ENCODE peak calls at places on chromosome 1, in ten cellular contexts. G is fibroblast of lung, Y is pancreas, B is astrocyte, E is upper lobe of right lung, D is left ventricle myocardium inferior, J is neuronal stem cell, W is A549, L is H9, R is aorta. F is an unnamed sample.

GRCh38 chr1:40633563-40634376 is 31.7 kb downstream of the RIMS3 start:
- DNase-seq in L (no peak), D (peak; percentile 45), J (no peak), G (no peak), B (no peak), E (peak; percentile 55), W (no peak), Y (no peak), R (no peak), F (no peak)

GRCh38 chr1:30754684-30755171 is 2.8 kb downstream of the LAPTM5 start:
- DNase-seq in Y (no peak), E (no peak), R (no peak), D (no peak), L (no peak), B (no peak), G (no peak), J (no peak), W (no peak), F (no peak)

GRCh38 chr1:40096646-40096976 is 441 bp downstream of the PPT1 start:
- DNase-seq in R (no peak), G (no peak), B (no peak), W (no peak), D (no peak), J (no peak), Y (no peak), L (no peak), E (no peak), F (no peak)

GRCh38 chr1:89126234-89126580 is 293 bp upstream of the GBP2 start:
- DNase-seq in B (no peak), R (no peak), J (no peak), E (no peak), L (no peak), Y (no peak), G (no peak), W (no peak), D (no peak), F (no peak)

GRCh38 chr1:204630460-204630905 is 55.1 kb downstream of the LRRN2 start:
- DNase-seq in L (no peak), D (no peak), E (no peak), B (no peak), Y (no peak), W (no peak), R (no peak), J (no peak), G (peak; percentile 22), F (no peak)

GRCh38 chr1:171142451-171143121 is 42.5 kb upstream of the FMO2 start:
- DNase-seq in R (peak; percentile 39), J (no peak), W (no peak), B (peak; percentile 65), E (no peak), G (peak; percentile 68), L (no peak), D (no peak), Y (no peak), F (no peak)

GRCh38 chr1:202656951-202657646 is 53.2 kb downstream of the SYT2 start:
- DNase-seq in J (peak; percentile 69), E (no peak), W (peak; percentile 43), B (no peak), G (peak; percentile 25), Y (no peak), R (no peak), L (peak; percentile 84), D (no peak), F (no peak)

GRCh38 chr1:239222999-239223398 is 163.4 kb upstream of the CHRM3 start:
- DNase-seq in L (no peak), Y (no peak), G (no peak), B (no peak), D (no peak), R (no peak), J (no peak), E (no peak), W (no peak), F (no peak)

GRCh38 chr1:19287436-19288185 is 959 bp downstream of the AKR7A3 start:
- DNase-seq in L (no peak), E (no peak), R (no peak), B (no peak), D (no peak), W (no peak), G (no peak), Y (peak; percentile 64), J (no peak), F (no peak)

GRCh38 chr1:246797157-246797556 is 72.9 kb downstream of the SCCPDH start:
- DNase-seq in L (no peak), E (no peak), D (no peak), Y (no peak), R (no peak), B (no peak), G (no peak), W (no peak), J (no peak), F (no peak)

GRCh38 chr1:177023710-177024109 is 140.8 kb downstream of the ASTN1 start:
- DNase-seq in W (no peak), R (no peak), J (no peak), E (no peak), Y (no peak), B (no peak), G (no peak), D (no peak), L (no peak), F (no peak)
- H3K4me1 ChIP-seq in W (no peaks in the 10 kb centered on the region), R (no peaks in the 10 kb centered on the region), J (no peaks in the 10 kb centered on the region), E (no peaks in the 10 kb centered on the region), Y (no peaks in the 10 kb centered on the region), B (no peaks in the 10 kb centered on the region), G (no peaks in the 10 kb centered on the region), D (peaks cover 4% of the 10 kb centered on the region), L (no peaks in the 10 kb centered on the region), F (no peaks in the 10 kb centered on the region)

DNA sequence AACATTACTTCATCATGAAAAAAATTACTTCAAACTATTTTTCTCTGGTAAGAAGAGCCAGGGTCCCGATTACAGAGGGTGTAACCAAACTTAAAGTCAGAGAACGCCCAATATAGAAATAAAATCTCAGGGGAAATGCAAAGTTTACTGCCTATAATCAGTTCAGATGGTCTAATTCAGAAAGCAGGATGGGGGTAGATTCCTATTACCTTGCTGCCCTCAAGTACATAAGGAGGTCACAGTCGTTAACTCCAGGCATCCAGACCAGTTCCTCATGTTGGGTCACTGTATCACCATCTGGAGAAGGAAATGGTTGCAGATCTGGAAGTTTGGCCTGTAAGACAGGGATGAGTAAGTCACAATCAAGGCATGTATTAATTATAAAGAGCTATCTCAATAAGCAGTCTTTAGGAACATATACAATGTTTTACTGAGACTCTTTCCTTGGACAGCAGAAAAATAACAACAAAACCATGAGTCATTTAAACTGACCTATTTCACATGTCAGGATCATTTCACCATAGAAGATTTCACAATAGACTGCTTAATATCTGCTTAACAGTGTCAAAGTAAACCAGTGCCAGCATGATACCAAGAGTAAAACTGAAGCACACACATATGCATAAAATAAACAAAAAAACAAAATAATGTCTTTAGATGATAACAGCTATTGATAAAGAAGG is 179.4 kb downstream of the SLC45A1 start:
- DNase-seq in J (no peak), Y (no peak), R (no peak), B (no peak), L (no peak), W (peak; percentile 28), E (no peak), D (no peak), G (no peak), F (no peak)
- H3K4me1 ChIP-seq in J (no peaks in the 10 kb centered on the region), Y (no peaks in the 10 kb centered on the region), R (no peaks in the 10 kb centered on the region), B (no peaks in the 10 kb centered on the region), L (no peaks in the 10 kb centered on the region), W (peaks cover 29% of the 10 kb centered on the region), E (peaks cover 16% of the 10 kb centered on the region), D (peaks cover 41% of the 10 kb centered on the region), G (peaks cover 6% of the 10 kb centered on the region), F (no peaks in the 10 kb centered on the region)

GRCh38 chr1:160544647-160545046 is 21.6 kb upstream of the SLAMF6 start:
- DNase-seq in G (no peak), R (no peak), L (no peak), E (no peak), D (no peak), J (no peak), B (no peak), Y (no peak), W (peak; percentile 28), F (no peak)
- H3K4me1 ChIP-seq in G (no peaks in the 10 kb centered on the region), R (no peaks in the 10 kb centered on the region), L (no peaks in the 10 kb centered on the region), E (peaks cover 8% of the 10 kb centered on the region), D (peaks cover 11% of the 10 kb centered on the region), J (no peaks in the 10 kb centered on the region), B (no peaks in the 10 kb centered on the region), Y (peaks cover 47% of the 10 kb centered on the region), W (peaks cover 41% of the 10 kb centered on the region), F (no peaks in the 10 kb centered on the region)

GRCh38 chr1:55010887-55011217 is 12.1 kb downstream of the BSND start:
- DNase-seq in J (no peak), B (no peak), L (peak; percentile 53), G (no peak), Y (no peak), E (no peak), W (no peak), R (peak; percentile 6), D (no peak), F (no peak)
- H3K4me1 ChIP-seq in J (no peaks in the 10 kb centered on the region), B (peaks cover 13% of the 10 kb centered on the region), L (peaks cover 3% of the 10 kb centered on the region), G (peaks cover 8% of the 10 kb centered on the region), Y (no peaks in the 10 kb centered on the region), E (no peaks in the 10 kb centered on the region), W (no peaks in the 10 kb centered on the region), R (no peaks in the 10 kb centered on the region), D (no peaks in the 10 kb centered on the region), F (no peaks in the 10 kb centered on the region)

GRCh38 chr1:159008744-159009188 is 941 bp upstream of the IFI16 start:
- DNase-seq in R (no peak), Y (no peak), G (no peak), J (no peak), B (no peak), W (no peak), E (no peak), L (no peak), D (no peak), F (no peak)
- H3K4me1 ChIP-seq in R (peaks cover 3% of the 10 kb centered on the region), Y (no peaks in the 10 kb centered on the region), G (peaks cover 10% of the 10 kb centered on the region), J (peaks cover 10% of the 10 kb centered on the region), B (peaks cover 16% of the 10 kb centered on the region), W (no peaks in the 10 kb centered on the region), E (peaks cover 28% of the 10 kb centered on the region), L (peaks cover 9% of the 10 kb centered on the region), D (peaks cover 60% of the 10 kb centered on the region), F (peaks cover 7% of the 10 kb centered on the region)